ENCODE peak calls at places on chromosomes 5 and 9, in four cellular contexts. V is activated naive CD8-positive, alpha-beta T cell treated with anti-CD3 and anti-CD28 coated beads, Interleukin-2, amount 50 U/mL, for 24 hours; Y is cerebellar cortex; R is iris pigment epithelial cell. L is an unnamed sample.

GRCh38 chr9:91186311-91187101 is 175.2 kb downstream of the AUH start:
- DNase-seq in V (no peak), R (peak), Y (no peak), L (no peak)

GRCh38 chr9:13967011-13967410 is 346.9 kb downstream of the NFIB start:
- DNase-seq in R (peak), Y (no peak), V (no peak), L (no peak)

GRCh38 chr5:169591636-169592035 is 8.1 kb downstream of the SPDL1 start:
- DNase-seq in V (no peak), R (peak), Y (no peak), L (no peak)

GRCh38 chr5:149416977-149417713 is 38.1 kb upstream of the IL17B start:
- DNase-seq in V (no peak), Y (no peak), R (peak), L (no peak)

GRCh38 chr5:134422791-134423365 is 11.2 kb upstream of the CDKN2AIPNL start:
- DNase-seq in Y (no peak), V (no peak), R (no peak), L (no peak)

GRCh38 chr9:103281126-103281525 is 286.0 kb downstream of the CYLC2 start:
- DNase-seq in R (no peak), Y (no peak), V (no peak), L (no peak)

GRCh38 chr9:22159590-22159989 is 150.5 kb upstream of the CDKN2B start:
- DNase-seq in V (no peak), Y (no peak), R (no peak), L (no peak)

GRCh38 chr5:14134086-14134485 is 9.1 kb upstream of the TRIO start:
- DNase-seq in V (no peak), R (no peak), Y (no peak), L (no peak)

GRCh38 chr5:89181546-89181945 is 298.6 kb upstream of the MEF2C start:
- DNase-seq in V (no peak), R (no peak), Y (no peak), L (no peak)

GRCh38 chr9:105064248-105065118 is 136.5 kb upstream of the ABCA1 start:
- DNase-seq in V (peak), Y (peak), R (peak), L (peak)

GRCh38 chr5:980941-981340 is 27.7 kb upstream of the NKD2 start:
- DNase-seq in V (no peak), Y (no peak), R (no peak), L (no peak)

GRCh38 chr5:34916518-34916917 is 1.0 kb downstream of the BRIX1 start:
- DNase-seq in R (no peak), Y (no peak), V (no peak), L (no peak)

GRCh38 chr9:101235105-101235866 is 149.5 kb downstream of the BAAT start:
- DNase-seq in V (no peak), R (peak), Y (peak), L (peak)

GRCh38 chr9:89878003-89878411 is 273.2 kb downstream of the GADD45G start:
- DNase-seq in Y (no peak), R (no peak), V (no peak), L (no peak)

GRCh38 chr9:99845063-99845462 is 23.4 kb downstream of the NR4A3 start:
- DNase-seq in V (no peak), R (no peak), Y (no peak), L (no peak)

GRCh38 chr5:150593593-150593992 is 46.9 kb upstream of the SYNPO start:
- DNase-seq in V (no peak), R (no peak), Y (no peak), L (no peak)

GRCh38 chr5:35087971-35088370 is 40.2 kb upstream of the AGXT2 start:
- DNase-seq in V (no peak), Y (no peak), R (peak), L (no peak)

GRCh38 chr9:126693428-126693931 is 79.8 kb downstream of the LMX1B start:
- DNase-seq in Y (no peak), R (no peak), V (no peak), L (no peak)

GRCh38 chr5:57754616-57755015 is 272.0 kb upstream of the ACTBL2 start:
- DNase-seq in R (peak), Y (no peak), V (no peak), L (no peak)

GRCh38 chr5:139764250-139764791 is 31.3 kb upstream of the PSD2 start:
- DNase-seq in R (no peak), V (no peak), Y (peak), L (peak)

GRCh38 chr9:105908069-105908468 is 213.7 kb downstream of the TMEM38B start:
- DNase-seq in Y (no peak), R (no peak), V (no peak), L (no peak)

GRCh38 chr5:169162407-169162806 is 138.5 kb downstream of the SLIT3 start:
- DNase-seq in V (no peak), R (no peak), Y (no peak), L (no peak)

L was measured in Ammon's horn.